ENCODE peak calls at places on chromosomes 12 and 14, in ten cellular contexts. One of them, this sample, is unnamed.

GRCh38 chr12:92502417-92503028 is 200.3 kb upstream of the PLEKHG7 start:
- DNase-seq in colonic mucosa: no peak
- DNase-seq in activated B cell treated with CpG ODN at 0.5 μM for 24 hours: no peak
- DNase-seq in mammary epithelial cell: no peak
- DNase-seq in HAP-1: no peak
- DNase-seq in effector memory CD4-positive, alpha-beta T cell: no peak
- DNase-seq in HFFc6: no peak
- DNase-seq in GM04504: no peak
- DNase-seq in WTC11: no peak
- DNase-seq in Calu3: no peak
- DNase-seq in this sample: no peak

GRCh38 chr14:94816113-94816512 is 46.2 kb upstream of the GSC start:
- DNase-seq in colonic mucosa: no peak
- DNase-seq in activated B cell treated with CpG ODN at 0.5 μM for 24 hours: no peak
- DNase-seq in mammary epithelial cell: no peak
- DNase-seq in HAP-1: no peak
- DNase-seq in effector memory CD4-positive, alpha-beta T cell: no peak
- DNase-seq in HFFc6: no peak
- DNase-seq in GM04504: no peak
- DNase-seq in WTC11: no peak
- DNase-seq in Calu3: no peak
- DNase-seq in this sample: no peak

GRCh38 chr12:111437816-111438454 is 32.2 kb downstream of the SH2B3 start:
- DNase-seq in colonic mucosa: peak; percentile 68
- DNase-seq in activated B cell treated with CpG ODN at 0.5 μM for 24 hours: no peak
- DNase-seq in mammary epithelial cell: peak; percentile 77
- DNase-seq in HAP-1: no peak
- DNase-seq in effector memory CD4-positive, alpha-beta T cell: no peak
- DNase-seq in HFFc6: peak; percentile 81
- DNase-seq in GM04504: peak; percentile 47
- DNase-seq in WTC11: no peak
- DNase-seq in Calu3: peak; percentile 74
- DNase-seq in this sample: peak; percentile 69

GRCh38 chr14:55092326-55092725 is 36.7 kb upstream of the LGALS3 start:
- DNase-seq in colonic mucosa: no peak
- DNase-seq in activated B cell treated with CpG ODN at 0.5 μM for 24 hours: no peak
- DNase-seq in mammary epithelial cell: no peak
- DNase-seq in HAP-1: no peak
- DNase-seq in effector memory CD4-positive, alpha-beta T cell: no peak
- DNase-seq in HFFc6: no peak
- DNase-seq in GM04504: no peak
- DNase-seq in WTC11: no peak
- DNase-seq in Calu3: no peak
- DNase-seq in this sample: no peak

GRCh38 chr14:28690029-28690683 is 76.4 kb upstream of the FOXG1 start:
- DNase-seq in colonic mucosa: no peak
- DNase-seq in activated B cell treated with CpG ODN at 0.5 μM for 24 hours: no peak
- DNase-seq in mammary epithelial cell: no peak
- DNase-seq in HAP-1: no peak
- DNase-seq in effector memory CD4-positive, alpha-beta T cell: no peak
- DNase-seq in HFFc6: no peak
- DNase-seq in GM04504: no peak
- DNase-seq in WTC11: no peak
- DNase-seq in Calu3: no peak
- DNase-seq in this sample: no peak

GRCh38 chr12:33472299-33472698 is 32.7 kb upstream of the SYT10 start:
- DNase-seq in colonic mucosa: no peak
- DNase-seq in activated B cell treated with CpG ODN at 0.5 μM for 24 hours: no peak
- DNase-seq in mammary epithelial cell: peak; percentile 63
- DNase-seq in HAP-1: no peak
- DNase-seq in effector memory CD4-positive, alpha-beta T cell: no peak
- DNase-seq in HFFc6: no peak
- DNase-seq in GM04504: no peak
- DNase-seq in WTC11: no peak
- DNase-seq in Calu3: no peak
- DNase-seq in this sample: no peak

GRCh38 chr12:49923035-49923644 is 19.4 kb upstream of the FAIM2 start:
- DNase-seq in colonic mucosa: no peak
- DNase-seq in activated B cell treated with CpG ODN at 0.5 μM for 24 hours: no peak
- DNase-seq in mammary epithelial cell: no peak
- DNase-seq in HAP-1: no peak
- DNase-seq in effector memory CD4-positive, alpha-beta T cell: no peak
- DNase-seq in HFFc6: no peak
- DNase-seq in GM04504: no peak
- DNase-seq in WTC11: no peak
- DNase-seq in Calu3: no peak
- DNase-seq in this sample: no peak

GRCh38 chr12:124847113-124847512 is 16.6 kb downstream of the SCARB1 start:
- DNase-seq in colonic mucosa: no peak
- DNase-seq in activated B cell treated with CpG ODN at 0.5 μM for 24 hours: no peak
- DNase-seq in mammary epithelial cell: no peak
- DNase-seq in HAP-1: no peak
- DNase-seq in effector memory CD4-positive, alpha-beta T cell: no peak
- DNase-seq in HFFc6: no peak
- DNase-seq in GM04504: no peak
- DNase-seq in WTC11: no peak
- DNase-seq in Calu3: no peak
- DNase-seq in this sample: no peak